ENCODE peak calls at places on chromosomes 5 and 9, in nine cellular contexts. One of them, this sample, is unnamed.

GRCh38 chr5:41708604-41708940 is 161.7 kb downstream of the OXCT1 start:
- DNase-seq in NCI-H1417: no peak
- DNase-seq in stimulated activated CD8-positive, alpha-beta memory T cell treated with anti-CD3 and anti-CD28 coated beads, Interleukin-4, amount 100 ng/mL, for 4 hours: no peak
- DNase-seq in activated T-helper 1 cell treated with anti-CD3 and anti-CD28 coated beads, Interleukin-2, amount 50 U/mL, for 16 hours: no peak
- DNase-seq in mucosa of gallbladder: no peak
- DNase-seq in HFFc6: no peak
- DNase-seq in NCI-H1105: no peak
- DNase-seq in G401: no peak
- DNase-seq in lower leg skin: no peak
- DNase-seq in this sample: no peak

GRCh38 chr9:6567140-6567591 is 78.4 kb downstream of the GLDC start:
- DNase-seq in NCI-H1417: no peak
- DNase-seq in stimulated activated CD8-positive, alpha-beta memory T cell treated with anti-CD3 and anti-CD28 coated beads, Interleukin-4, amount 100 ng/mL, for 4 hours: no peak
- DNase-seq in activated T-helper 1 cell treated with anti-CD3 and anti-CD28 coated beads, Interleukin-2, amount 50 U/mL, for 16 hours: no peak
- DNase-seq in mucosa of gallbladder: no peak
- DNase-seq in HFFc6: peak
- DNase-seq in NCI-H1105: no peak
- DNase-seq in G401: no peak
- DNase-seq in lower leg skin: no peak
- DNase-seq in this sample: peak

GRCh38 chr9:87581513-87581912 is 83.8 kb downstream of the DAPK1 start:
- DNase-seq in NCI-H1417: no peak
- DNase-seq in stimulated activated CD8-positive, alpha-beta memory T cell treated with anti-CD3 and anti-CD28 coated beads, Interleukin-4, amount 100 ng/mL, for 4 hours: no peak
- DNase-seq in activated T-helper 1 cell treated with anti-CD3 and anti-CD28 coated beads, Interleukin-2, amount 50 U/mL, for 16 hours: no peak
- DNase-seq in mucosa of gallbladder: peak
- DNase-seq in HFFc6: no peak
- DNase-seq in NCI-H1105: no peak
- DNase-seq in G401: no peak
- DNase-seq in lower leg skin: no peak
- DNase-seq in this sample: no peak

GRCh38 chr9:129327552-129328283 is 149.7 kb upstream of the IER5L start:
- DNase-seq in NCI-H1417: no peak
- DNase-seq in stimulated activated CD8-positive, alpha-beta memory T cell treated with anti-CD3 and anti-CD28 coated beads, Interleukin-4, amount 100 ng/mL, for 4 hours: no peak
- DNase-seq in activated T-helper 1 cell treated with anti-CD3 and anti-CD28 coated beads, Interleukin-2, amount 50 U/mL, for 16 hours: no peak
- DNase-seq in mucosa of gallbladder: no peak
- DNase-seq in HFFc6: no peak
- DNase-seq in NCI-H1105: no peak
- DNase-seq in G401: no peak
- DNase-seq in lower leg skin: no peak
- DNase-seq in this sample: no peak

GRCh38 chr5:146565764-146566163 is 49.8 kb upstream of the GPR151 start:
- DNase-seq in NCI-H1417: peak
- DNase-seq in stimulated activated CD8-positive, alpha-beta memory T cell treated with anti-CD3 and anti-CD28 coated beads, Interleukin-4, amount 100 ng/mL, for 4 hours: peak
- DNase-seq in activated T-helper 1 cell treated with anti-CD3 and anti-CD28 coated beads, Interleukin-2, amount 50 U/mL, for 16 hours: peak
- DNase-seq in mucosa of gallbladder: peak
- DNase-seq in HFFc6: peak
- DNase-seq in NCI-H1105: peak
- DNase-seq in G401: peak
- DNase-seq in lower leg skin: no peak
- DNase-seq in this sample: peak

GRCh38 chr9:97983524-97984187 is 515 bp downstream of the ANP32B start:
- DNase-seq in NCI-H1417: peak
- DNase-seq in stimulated activated CD8-positive, alpha-beta memory T cell treated with anti-CD3 and anti-CD28 coated beads, Interleukin-4, amount 100 ng/mL, for 4 hours: peak
- DNase-seq in activated T-helper 1 cell treated with anti-CD3 and anti-CD28 coated beads, Interleukin-2, amount 50 U/mL, for 16 hours: peak
- DNase-seq in mucosa of gallbladder: peak
- DNase-seq in HFFc6: no peak
- DNase-seq in NCI-H1105: peak
- DNase-seq in G401: peak
- DNase-seq in lower leg skin: no peak
- DNase-seq in this sample: no peak

GRCh38 chr9:15837079-15837679 is 284.3 kb downstream of the CCDC171 start:
- DNase-seq in NCI-H1417: peak
- DNase-seq in stimulated activated CD8-positive, alpha-beta memory T cell treated with anti-CD3 and anti-CD28 coated beads, Interleukin-4, amount 100 ng/mL, for 4 hours: no peak
- DNase-seq in activated T-helper 1 cell treated with anti-CD3 and anti-CD28 coated beads, Interleukin-2, amount 50 U/mL, for 16 hours: no peak
- DNase-seq in mucosa of gallbladder: no peak
- DNase-seq in HFFc6: peak
- DNase-seq in NCI-H1105: peak
- DNase-seq in G401: peak
- DNase-seq in lower leg skin: no peak
- DNase-seq in this sample: peak

GRCh38 chr9:120714088-120714845 is at the start of gene MEGF9:
- DNase-seq in NCI-H1417: peak
- DNase-seq in stimulated activated CD8-positive, alpha-beta memory T cell treated with anti-CD3 and anti-CD28 coated beads, Interleukin-4, amount 100 ng/mL, for 4 hours: peak
- DNase-seq in activated T-helper 1 cell treated with anti-CD3 and anti-CD28 coated beads, Interleukin-2, amount 50 U/mL, for 16 hours: peak
- DNase-seq in mucosa of gallbladder: peak
- DNase-seq in HFFc6: peak
- DNase-seq in NCI-H1105: peak
- DNase-seq in G401: peak
- DNase-seq in lower leg skin: peak
- DNase-seq in this sample: peak